ENCODE peak calls at places on chromosomes 3 and 15, in six cellular contexts. V, W, N, A, I and R are unnamed samples.

GRCh38 chr3:150528359-150528797 is 17.9 kb downstream of the SERP1 start:
- DNase-seq in A (no peak), W (no peak), V (peak; percentile 88), N (no peak), I (no peak), R (no peak)

GRCh38 chr3:172293093-172293492 is 155.2 kb downstream of the GHSR start:
- DNase-seq in W (no peak), A (no peak), V (no peak), I (no peak), N (no peak), R (no peak)

GRCh38 chr3:138465451-138465850 is 31.0 kb downstream of the ESYT3 start:
- DNase-seq in V (no peak), W (no peak), N (no peak), A (no peak), I (no peak), R (no peak)

GRCh38 chr3:31668258-31668657 is 135.5 kb downstream of the STT3B start:
- DNase-seq in V (no peak), A (no peak), W (no peak), N (no peak), I (no peak), R (no peak)

GRCh38 chr15:63221346-63221745 is 31.9 kb downstream of the RAB8B start:
- DNase-seq in W (no peak), I (no peak), A (no peak), N (no peak), V (no peak), R (no peak)

GRCh38 chr3:149527531-149528343 is 53.2 kb downstream of the TM4SF4 start:
- DNase-seq in V (no peak), W (no peak), A (no peak), N (no peak), I (no peak), R (no peak)

GRCh38 chr3:161314836-161315391 is 56.4 kb downstream of the SPTSSB start:
- DNase-seq in W (no peak), I (no peak), V (no peak), A (no peak), N (no peak), R (no peak)

GRCh38 chr15:38053244-38053643 is 118.8 kb downstream of the TMCO5A start:
- DNase-seq in I (no peak), A (no peak), W (no peak), N (no peak), V (no peak), R (no peak)

GRCh38 chr3:42690191-42690590 is 4.9 kb downstream of the KLHL40 start:
- DNase-seq in V (no peak), A (no peak), W (no peak), I (no peak), N (no peak), R (no peak)

DNA sequence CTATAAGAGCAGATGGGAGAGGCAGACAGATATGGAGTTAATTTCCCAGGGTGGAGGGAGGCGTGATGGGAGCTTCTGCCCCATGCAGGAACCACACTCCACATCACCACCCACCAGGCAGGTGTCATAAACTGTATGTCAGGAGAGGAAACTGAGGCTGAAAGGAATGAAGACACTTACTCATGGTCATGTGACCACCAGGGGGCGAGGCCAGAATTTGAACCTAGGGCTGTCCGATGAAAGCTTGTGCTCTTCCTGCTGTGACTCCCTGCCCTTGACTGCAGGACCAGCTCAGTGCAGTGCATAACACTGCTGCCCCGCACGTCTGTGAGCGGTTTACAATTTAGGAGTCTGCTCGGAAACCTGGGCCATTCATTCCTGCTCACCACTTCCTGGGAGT is 28.8 kb downstream of the NUP210 start:
- DNase-seq in W (no peak), A (peak; percentile 13), V (no peak), N (no peak), I (no peak), R (no peak)
- H3K36me3 ChIP-seq in W (peaks cover 99% of the 10 kb centered on the region), A (peaks cover 88% of the 10 kb centered on the region), V (no peaks in the 10 kb centered on the region), N (peaks cover 18% of the 10 kb centered on the region), I (no peaks in the 10 kb centered on the region), R (peaks cover 99% of the 10 kb centered on the region)

DNA sequence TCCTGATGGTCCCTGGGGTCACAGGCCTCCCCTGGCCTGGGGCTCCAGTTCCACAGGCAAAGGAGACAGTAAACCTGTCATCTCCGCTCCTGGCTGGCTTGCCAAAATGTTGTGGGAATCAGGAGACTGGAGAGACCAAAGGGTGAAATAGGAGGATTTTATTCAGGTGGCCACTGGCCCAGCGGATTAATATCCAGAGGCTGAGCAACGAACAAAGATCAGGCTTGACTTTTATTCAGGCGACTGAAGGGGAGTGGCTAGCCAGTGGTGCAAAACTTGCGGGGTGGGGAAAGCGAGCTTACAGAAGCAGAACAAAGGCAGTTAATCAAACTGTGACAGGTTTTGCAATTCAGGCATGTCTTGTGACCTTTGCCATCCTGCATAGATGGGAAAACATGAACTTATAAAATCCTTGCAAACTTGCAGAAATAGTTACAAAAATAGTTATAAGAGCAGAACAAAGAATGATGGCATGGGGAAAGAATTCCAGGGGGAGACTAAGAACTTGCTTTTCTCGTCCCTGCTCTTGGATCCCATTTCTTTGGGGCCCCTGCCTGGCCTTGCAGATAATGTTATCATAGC is 19.8 kb upstream of the ACAD9 start:
- DNase-seq in W (peak; percentile 29), I (no peak), N (no peak), V (no peak), A (no peak), R (no peak)
- H3K9me3 ChIP-seq in W (peaks cover 37% of the 10 kb centered on the region), I (peaks cover 39% of the 10 kb centered on the region), N (peaks cover 40% of the 10 kb centered on the region), V (peaks cover 33% of the 10 kb centered on the region), A (peaks cover 20% of the 10 kb centered on the region), R (peaks cover 17% of the 10 kb centered on the region)

DNA sequence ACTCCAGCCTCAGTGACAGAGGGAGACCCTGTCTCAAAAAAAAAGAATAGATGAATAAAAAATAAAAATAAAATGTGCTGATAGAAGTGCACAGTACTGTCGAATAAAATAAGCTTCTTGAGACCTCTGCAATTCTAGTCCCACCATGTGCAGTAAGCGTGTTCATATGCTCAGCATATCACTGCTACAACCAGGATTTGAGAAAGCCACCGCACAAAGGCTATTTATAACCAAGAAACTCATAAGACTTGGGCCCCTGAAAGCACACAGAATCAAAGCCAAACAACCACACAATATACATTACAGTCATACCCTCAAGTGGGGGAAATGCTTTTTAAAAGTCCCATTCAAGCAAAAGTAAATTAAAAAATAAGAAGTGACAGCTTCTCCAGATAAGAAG is 56.5 kb upstream of the FXR1 start:
- DNase-seq in W (no peak), N (no peak), V (no peak), A (no peak), I (no peak), R (no peak)
- H3K4me3 ChIP-seq in W (no peak overlapping the region), N (no peak overlapping the region), V (no peak overlapping the region), A (no peak overlapping the region), I (no peak overlapping the region), R (no peak overlapping the region)

GRCh38 chr3:125019271-125019670 is 36.5 kb downstream of the HEG1 start:
- DNase-seq in W (no peak), V (no peak), N (no peak), A (no peak), I (no peak), R (no peak)

GRCh38 chr3:125023833-125024560 is 31.8 kb downstream of the HEG1 start:
- DNase-seq in A (no peak), V (no peak), N (no peak), W (no peak), I (no peak), R (no peak)

GRCh38 chr3:125025647-125026046 is 30.1 kb downstream of the HEG1 start:
- DNase-seq in I (no peak), N (no peak), W (no peak), V (peak; percentile 55), A (no peak), R (no peak)

GRCh38 chr3:125024817-125025216 is 31.0 kb downstream of the HEG1 start:
- DNase-seq in I (peak; percentile 53), V (peak; percentile 31), W (no peak), N (no peak), A (no peak), R (no peak)

GRCh38 chr3:125022186-125022585 is 33.6 kb downstream of the HEG1 start:
- DNase-seq in A (no peak), N (no peak), W (no peak), V (no peak), I (no peak), R (no peak)
- H3K36me3 ChIP-seq in A (peaks cover 17% of the 10 kb centered on the region), N (peaks cover 76% of the 10 kb centered on the region), W (peaks cover 84% of the 10 kb centered on the region), V (peaks cover 71% of the 10 kb centered on the region), I (peaks cover 6% of the 10 kb centered on the region), R (peaks cover 37% of the 10 kb centered on the region)

GRCh38 chr15:23686466-23687142 is 501 bp downstream of the NDN start:
- DNase-seq in A (no peak), W (no peak), V (no peak), I (peak; percentile 10), N (no peak), R (no peak)
- H3K9me3 ChIP-seq in A (no peaks in the 10 kb centered on the region), W (no peaks in the 10 kb centered on the region), V (no peaks in the 10 kb centered on the region), I (no peaks in the 10 kb centered on the region), N (no peaks in the 10 kb centered on the region), R (peaks cover 3% of the 10 kb centered on the region)

DNA sequence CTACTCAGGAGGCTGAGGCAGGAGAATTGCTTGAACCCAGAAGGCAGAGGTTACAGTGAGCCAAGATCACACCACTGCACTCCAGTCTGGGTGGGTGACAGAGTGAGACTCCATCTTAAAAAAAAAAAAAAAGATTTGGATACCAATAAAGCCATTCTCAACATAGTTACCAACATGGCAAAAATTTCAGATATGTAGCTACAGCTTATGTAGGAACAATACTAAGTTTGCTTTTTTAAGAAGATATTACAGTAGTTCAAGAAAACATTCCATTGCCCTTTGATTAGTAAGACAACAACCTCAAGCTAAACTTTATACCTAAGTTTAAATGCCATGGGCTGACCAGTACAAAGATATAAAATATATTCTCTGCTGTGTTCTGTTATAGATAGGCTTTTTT is 34.4 kb downstream of the ZNF106 start:
- DNase-seq in V (peak; percentile 35), N (no peak), I (no peak), W (no peak), A (no peak), R (no peak)
- H3K4me3 ChIP-seq in V (peak overlapping the region; percentile 83), N (no peak overlapping the region), I (peak overlapping the region; percentile 55), W (no peak overlapping the region), A (no peak overlapping the region), R (no peak overlapping the region)